ENCODE peak calls at places on chromosomes 5 and 9, in six cellular contexts. One of them, this sample, is unnamed.

GRCh38 chr5:1754531-1755220 is 45.0 kb downstream of the MRPL36 start:
- DNase-seq in GM12878: no peak
- DNase-seq in K562: no peak
- DNase-seq in GM12891: no peak
- DNase-seq in SK-N-SH: no peak
- DNase-seq in H1: peak; percentile 34
- DNase-seq in this sample: no peak

GRCh38 chr9:75088646-75089368 is 493 bp downstream of the OSTF1 start:
- DNase-seq in GM12891: peak; percentile 26
- DNase-seq in K562: peak; percentile 46
- DNase-seq in SK-N-SH: peak; percentile 58
- DNase-seq in H1: peak; percentile 52
- DNase-seq in GM12878: peak; percentile 36
- DNase-seq in this sample: peak; percentile 20

GRCh38 chr9:129726322-129727160 is 26.3 kb downstream of the PTGES start:
- DNase-seq in K562: peak; percentile 95
- DNase-seq in GM12891: peak; percentile 89
- DNase-seq in SK-N-SH: peak; percentile 97
- DNase-seq in H1: peak; percentile 93
- DNase-seq in GM12878: no peak
- DNase-seq in this sample: peak; percentile 77

GRCh38 chr5:14809369-14810144 is 62.0 kb downstream of the ANKH start:
- DNase-seq in GM12891: peak; percentile 38
- DNase-seq in K562: peak; percentile 54
- DNase-seq in SK-N-SH: no peak
- DNase-seq in GM12878: peak; percentile 88
- DNase-seq in H1: no peak
- DNase-seq in this sample: peak; percentile 47

GRCh38 chr5:68406767-68407232 is 191.2 kb downstream of the PIK3R1 start:
- DNase-seq in GM12891: peak; percentile 30
- DNase-seq in K562: peak; percentile 31
- DNase-seq in H1: peak; percentile 44
- DNase-seq in GM12878: peak; percentile 26
- DNase-seq in SK-N-SH: peak; percentile 37
- DNase-seq in this sample: peak; percentile 29

GRCh38 chr9:38016375-38017120 is 52.5 kb downstream of the SHB start:
- DNase-seq in H1: no peak
- DNase-seq in GM12878: no peak
- DNase-seq in SK-N-SH: no peak
- DNase-seq in GM12891: no peak
- DNase-seq in K562: no peak
- DNase-seq in this sample: no peak

GRCh38 chr5:173618927-173619519 is 2.6 kb upstream of the BOD1 start:
- DNase-seq in GM12891: peak; percentile 28
- DNase-seq in H1: no peak
- DNase-seq in SK-N-SH: peak; percentile 68
- DNase-seq in GM12878: peak; percentile 47
- DNase-seq in K562: peak; percentile 69
- DNase-seq in this sample: peak; percentile 29

GRCh38 chr5:27311544-27311943 is 273.2 kb upstream of the CDH9 start:
- DNase-seq in SK-N-SH: no peak
- DNase-seq in GM12891: no peak
- DNase-seq in GM12878: no peak
- DNase-seq in K562: no peak
- DNase-seq in H1: no peak
- DNase-seq in this sample: no peak

GRCh38 chr5:16759147-16759800 is 142.5 kb upstream of the RETREG1 start:
- DNase-seq in GM12891: peak; percentile 11
- DNase-seq in SK-N-SH: no peak
- DNase-seq in GM12878: peak; percentile 5
- DNase-seq in H1: no peak
- DNase-seq in K562: no peak
- DNase-seq in this sample: no peak

GRCh38 chr9:111632051-111632450 is 917 bp downstream of the DNAJC25 start:
- DNase-seq in GM12891: no peak
- DNase-seq in GM12878: no peak
- DNase-seq in H1: no peak
- DNase-seq in SK-N-SH: no peak
- DNase-seq in K562: no peak
- DNase-seq in this sample: no peak

GRCh38 chr9:98081477-98082219 is 25.1 kb downstream of the NANS start:
- DNase-seq in K562: no peak
- DNase-seq in GM12878: no peak
- DNase-seq in H1: no peak
- DNase-seq in SK-N-SH: no peak
- DNase-seq in GM12891: no peak
- DNase-seq in this sample: no peak
- TF ChIP-seq POLR2AphosphoS5 in K562: no peak
- TF ChIP-seq POLR2AphosphoS5 in GM12878: no peak
- TF ChIP-seq POLR2AphosphoS5 in H1: no peak
- TF ChIP-seq POLR2AphosphoS5 in SK-N-SH: no peak
- TF ChIP-seq POLR2AphosphoS5 in GM12891: no peak
- TF ChIP-seq POLR2AphosphoS5 in this sample: no peak

DNA sequence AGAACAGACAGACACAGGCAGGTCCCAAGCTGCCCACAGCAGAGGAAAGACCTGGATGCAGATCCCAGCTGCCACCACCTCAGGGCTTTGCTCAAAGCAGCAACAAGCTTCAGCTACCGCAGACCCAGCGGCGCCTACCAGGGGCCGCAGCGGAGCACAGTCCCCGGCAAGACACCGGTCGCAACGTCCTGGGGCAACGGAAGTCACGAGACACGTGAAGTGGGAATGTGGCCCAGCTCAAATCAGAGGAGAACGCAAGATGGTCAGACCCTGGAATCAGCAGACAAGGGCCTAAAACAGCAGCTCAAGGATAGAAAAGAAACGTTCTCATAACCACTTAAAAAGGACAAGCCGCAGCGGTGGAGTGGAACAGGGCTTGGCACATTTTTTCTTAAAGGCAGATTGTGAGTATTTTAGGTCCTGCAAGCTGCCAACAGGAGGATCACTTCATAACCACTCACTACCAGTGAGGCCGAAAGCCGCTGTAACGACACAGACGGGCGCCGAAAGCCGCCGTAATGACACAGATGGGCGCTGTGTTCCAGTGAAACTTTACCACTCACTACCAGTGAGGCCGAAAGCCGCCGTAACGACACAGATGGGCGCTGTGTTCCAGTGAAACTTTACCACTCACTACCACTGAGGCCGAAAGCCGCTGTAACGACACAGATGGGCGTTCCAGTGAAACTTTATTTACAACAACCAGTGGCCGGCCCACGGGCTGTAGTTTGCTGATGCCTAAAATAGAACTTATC is 21.7 kb downstream of the SLC9A3 start:
- DNase-seq in GM12891: no peak
- DNase-seq in H1: no peak
- DNase-seq in GM12878: no peak
- DNase-seq in SK-N-SH: no peak
- DNase-seq in K562: no peak
- DNase-seq in this sample: no peak
- TF ChIP-seq TAF1 in GM12891: no peak
- TF ChIP-seq TAF1 in H1: no peak
- TF ChIP-seq TAF1 in GM12878: no peak
- TF ChIP-seq TAF1 in SK-N-SH: no peak
- TF ChIP-seq TAF1 in K562: no peak
- TF ChIP-seq TAF1 in this sample: no peak

GRCh38 chr5:109409844-109410388 is at the start of gene PJA2:
- DNase-seq in GM12891: peak; percentile 66
- DNase-seq in H1: peak; percentile 93
- DNase-seq in SK-N-SH: peak; percentile 91
- DNase-seq in K562: peak; percentile 97
- DNase-seq in GM12878: peak; percentile 99
- DNase-seq in this sample: peak; percentile 71

GRCh38 chr5:109412981-109413402 is 3.2 kb upstream of the PJA2 start:
- DNase-seq in K562: no peak
- DNase-seq in H1: no peak
- DNase-seq in GM12891: no peak
- DNase-seq in SK-N-SH: no peak
- DNase-seq in GM12878: no peak
- DNase-seq in this sample: no peak

GRCh38 chr5:109411627-109412026 is 1.9 kb upstream of the PJA2 start:
- DNase-seq in K562: peak; percentile 25
- DNase-seq in GM12878: no peak
- DNase-seq in GM12891: no peak
- DNase-seq in H1: no peak
- DNase-seq in SK-N-SH: no peak
- DNase-seq in this sample: no peak

GRCh38 chr5:109410389-109411174 is 808 bp upstream of the PJA2 start:
- DNase-seq in GM12878: no peak
- DNase-seq in GM12891: no peak
- DNase-seq in K562: peak; percentile 69
- DNase-seq in SK-N-SH: peak; percentile 48
- DNase-seq in H1: peak; percentile 60
- DNase-seq in this sample: no peak

DNA sequence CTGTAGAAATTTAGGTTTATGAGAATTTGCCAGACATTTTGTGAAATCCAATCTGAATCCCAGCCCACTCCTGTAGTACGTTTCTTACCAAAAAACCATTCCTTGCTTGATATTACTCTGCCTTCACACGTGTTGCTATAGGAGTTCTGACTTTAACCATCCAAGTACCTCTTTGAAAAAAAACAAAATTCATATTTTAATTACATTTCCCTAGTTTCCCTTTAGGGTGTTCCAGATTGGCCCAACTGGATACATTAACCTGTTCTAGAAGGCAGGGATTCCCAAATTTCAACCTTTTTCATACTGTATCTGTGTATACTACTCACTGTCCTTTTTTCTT is 1.4 kb upstream of the PJA2 start:
- DNase-seq in H1: no peak
- DNase-seq in GM12891: no peak
- DNase-seq in K562: no peak
- DNase-seq in SK-N-SH: no peak
- DNase-seq in GM12878: no peak
- DNase-seq in this sample: no peak
- TF ChIP-seq POLR2AphosphoS5 in H1: no peak
- TF ChIP-seq POLR2AphosphoS5 in GM12891: no peak
- TF ChIP-seq POLR2AphosphoS5 in K562: no peak
- TF ChIP-seq POLR2AphosphoS5 in SK-N-SH: no peak
- TF ChIP-seq POLR2AphosphoS5 in GM12878: no peak
- TF ChIP-seq POLR2AphosphoS5 in this sample: no peak

DNA sequence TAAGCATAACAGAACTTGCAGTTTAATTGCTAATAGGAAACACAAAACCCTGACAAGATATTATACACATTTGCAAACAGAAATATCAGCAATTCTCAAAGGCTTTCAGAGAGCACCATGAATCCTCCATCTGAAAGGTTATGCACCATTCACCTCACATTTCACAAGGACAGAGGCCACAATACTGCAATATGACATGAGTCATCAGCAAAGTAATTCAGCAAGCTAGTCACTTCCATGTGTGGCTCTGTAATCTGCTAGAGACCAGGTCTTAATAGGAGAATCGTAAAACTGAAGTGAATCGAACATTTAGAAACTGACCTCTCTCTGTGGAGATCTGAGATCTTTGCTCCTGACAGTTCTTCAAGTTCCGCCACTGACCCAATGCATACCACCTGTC is 28.3 kb downstream of the IARS1 start:
- DNase-seq in K562: no peak
- DNase-seq in H1: no peak
- DNase-seq in GM12891: no peak
- DNase-seq in GM12878: no peak
- DNase-seq in SK-N-SH: no peak
- DNase-seq in this sample: no peak
- TF ChIP-seq TAF1 in K562: no peak
- TF ChIP-seq TAF1 in H1: no peak
- TF ChIP-seq TAF1 in GM12891: no peak
- TF ChIP-seq TAF1 in GM12878: no peak
- TF ChIP-seq TAF1 in SK-N-SH: no peak
- TF ChIP-seq TAF1 in this sample: no peak

This sample was measured in GM12892.